ENCODE peak calls at places on chromosomes 11 and 22, in seven cellular contexts. H is EL, S is germinal center, M is nephron progenitor cell, Y is anterior cingulate cortex, L is T1000, O is testis. K is an unnamed sample.

GRCh38 chr11:123187670-123188507 is 7.2 kb downstream of the CLMP start:
- DNase-seq in H (peak; percentile 64), S (no peak), M (no peak), Y (no peak), L (no peak), O (no peak), K (no peak)

GRCh38 chr11:20221546-20221945 is 61.3 kb upstream of the DBX1 start:
- DNase-seq in H (no peak), S (no peak), M (no peak), Y (no peak), L (no peak), O (no peak), K (no peak)

GRCh38 chr11:76240143-76240505 is 33.8 kb upstream of the WNT11 start:
- DNase-seq in H (no peak), S (no peak), M (no peak), Y (no peak), L (no peak), O (no peak), K (no peak)

GRCh38 chr11:131633978-131634377 is 263.6 kb downstream of the NTM start:
- DNase-seq in H (no peak), S (no peak), M (no peak), Y (no peak), L (no peak), O (no peak), K (no peak)

GRCh38 chr22:46366801-46367706 is 31.5 kb downstream of the TRMU start:
- DNase-seq in H (no peak), S (no peak), M (no peak), Y (no peak), L (no peak), O (no peak), K (no peak)

GRCh38 chr11:61315260-61315659 is 17.6 kb downstream of the DDB1 start:
- DNase-seq in H (no peak), S (no peak), M (no peak), Y (no peak), L (no peak), O (no peak), K (no peak)

GRCh38 chr11:46099973-46100335 is 21.3 kb downstream of the PHF21A start:
- DNase-seq in H (peak; percentile 30), S (no peak), M (no peak), Y (no peak), L (no peak), O (no peak), K (no peak)

GRCh38 chr11:112156153-112156552 is 7.7 kb downstream of the IL18 start:
- DNase-seq in H (no peak), S (no peak), M (no peak), Y (no peak), L (no peak), O (no peak), K (no peak)

GRCh38 chr22:18998998-18999397 is 62.9 kb upstream of the PRODH start:
- DNase-seq in H (no peak), S (no peak), M (peak; percentile 52), Y (no peak), L (no peak), O (no peak), K (no peak)

GRCh38 chr22:47038206-47038835 is 275.9 kb downstream of the TBC1D22A start:
- DNase-seq in H (no peak), S (no peak), M (no peak), Y (no peak), L (no peak), O (no peak), K (no peak)

GRCh38 chr22:28029201-28029948 is 110.3 kb upstream of the PITPNB start:
- DNase-seq in H (peak; percentile 76), S (no peak), M (peak; percentile 49), Y (no peak), L (no peak), O (peak; percentile 7), K (peak; percentile 91)

GRCh38 chr11:772429-773390 is 4.6 kb downstream of the GATD1 start:
- DNase-seq in H (no peak), S (no peak), M (no peak), Y (peak; percentile 83), L (no peak), O (peak; percentile 67), K (peak; percentile 38)

GRCh38 chr22:46526484-46526839 is 11.0 kb downstream of the CELSR1 start:
- DNase-seq in H (no peak), S (no peak), M (no peak), Y (no peak), L (no peak), O (no peak), K (no peak)

GRCh38 chr11:11532574-11532973 is 89.2 kb downstream of the GALNT18 start:
- DNase-seq in H (no peak), S (no peak), M (no peak), Y (no peak), L (no peak), O (no peak), K (no peak)

GRCh38 chr11:126440792-126441514 is 85.5 kb downstream of the ST3GAL4 start:
- DNase-seq in H (peak; percentile 69), S (peak; percentile 83), M (peak; percentile 92), Y (peak; percentile 82), L (peak; percentile 39), O (peak; percentile 92), K (peak; percentile 80)

GRCh38 chr11:11313426-11313825 is 39.6 kb downstream of the CSNK2A3 start:
- DNase-seq in H (no peak), S (no peak), M (no peak), Y (no peak), L (no peak), O (no peak), K (peak; percentile 41)

GRCh38 chr11:82930734-82931133 is 29.2 kb downstream of the DDIAS start:
- DNase-seq in H (no peak), S (no peak), M (no peak), Y (no peak), L (no peak), O (no peak), K (no peak)

GRCh38 chr11:26227311-26227710 is 104.6 kb upstream of the ANO3 start:
- DNase-seq in H (peak; percentile 69), S (peak; percentile 26), M (no peak), Y (no peak), L (no peak), O (no peak), K (no peak)

GRCh38 chr11:115207916-115208315 is 296.3 kb downstream of the CADM1 start:
- DNase-seq in H (no peak), S (no peak), M (no peak), Y (no peak), L (no peak), O (no peak), K (no peak)

GRCh38 chr11:17827006-17827405 is 92.4 kb downstream of the KCNC1 start:
- DNase-seq in H (no peak), S (no peak), M (no peak), Y (no peak), L (no peak), O (no peak), K (no peak)

GRCh38 chr11:120652705-120653335 is 141.3 kb downstream of the GRIK4 start:
- DNase-seq in H (peak; percentile 7), S (no peak), M (no peak), Y (no peak), L (no peak), O (no peak), K (no peak)

GRCh38 chr11:23563591-23563990 is 703.3 kb upstream of the CCDC179 start:
- DNase-seq in H (no peak), S (no peak), M (no peak), Y (no peak), L (no peak), O (no peak), K (no peak)

GRCh38 chr11:67996622-67997459 is 7.1 kb downstream of the UNC93B1 start:
- DNase-seq in H (peak; percentile 37), S (peak; percentile 24), M (peak; percentile 80), Y (no peak), L (no peak), O (peak; percentile 71), K (peak; percentile 68)

GRCh38 chr11:15826826-15827225 is 529.5 kb downstream of the SOX6 start:
- DNase-seq in H (peak; percentile 35), S (peak; percentile 14), M (peak; percentile 83), Y (no peak), L (no peak), O (peak; percentile 63), K (no peak)

GRCh38 chr11:134261626-134262488 is 8.5 kb downstream of the ACAD8 start:
- DNase-seq in H (no peak), S (peak; percentile 36), M (peak; percentile 35), Y (no peak), L (no peak), O (peak; percentile 36), K (no peak)

GRCh38 chr11:23181022-23181807 is 320.9 kb upstream of the CCDC179 start:
- DNase-seq in H (no peak), S (no peak), M (no peak), Y (no peak), L (no peak), O (no peak), K (no peak)

GRCh38 chr11:1022908-1023810 is 13.4 kb downstream of the MUC6 start:
- DNase-seq in H (no peak), S (no peak), M (no peak), Y (no peak), L (no peak), O (no peak), K (no peak)

GRCh38 chr11:32895471-32895870 is 2.9 kb downstream of the QSER1 start:
- DNase-seq in H (no peak), S (no peak), M (no peak), Y (no peak), L (no peak), O (no peak), K (no peak)

GRCh38 chr22:33380789-33381530 is 322.8 kb upstream of the SYN3 start:
- DNase-seq in H (peak; percentile 14), S (no peak), M (no peak), Y (no peak), L (peak; percentile 27), O (no peak), K (no peak)

GRCh38 chr11:64802370-64803162 is 448 bp downstream of the MAP4K2 start:
- DNase-seq in H (no peak), S (peak; percentile 63), M (no peak), Y (peak; percentile 52), L (no peak), O (peak; percentile 33), K (no peak)

GRCh38 chr11:83241291-83241946 is 44.7 kb downstream of the CCDC90B start:
- DNase-seq in H (peak; percentile 75), S (peak; percentile 20), M (peak; percentile 48), Y (no peak), L (no peak), O (peak; percentile 80), K (peak; percentile 71)

GRCh38 chr22:45731798-45732495 is 60.3 kb downstream of the ATXN10 start:
- DNase-seq in H (peak; percentile 19), S (peak; percentile 21), M (no peak), Y (no peak), L (no peak), O (no peak), K (no peak)

GRCh38 chr11:125280646-125281045 is 116.1 kb downstream of the PKNOX2 start:
- DNase-seq in H (no peak), S (no peak), M (no peak), Y (no peak), L (no peak), O (no peak), K (no peak)

GRCh38 chr22:31952459-31952858 is 8.1 kb downstream of the YWHAH start:
- DNase-seq in H (peak; percentile 86), S (no peak), M (no peak), Y (no peak), L (no peak), O (no peak), K (peak; percentile 37)

GRCh38 chr11:116309446-116309845 is 463.3 kb downstream of the BUD13 start:
- DNase-seq in H (no peak), S (no peak), M (no peak), Y (no peak), L (no peak), O (no peak), K (no peak)

GRCh38 chr11:128961645-128962044 is 19.0 kb upstream of the TP53AIP1 start:
- DNase-seq in H (no peak), S (no peak), M (no peak), Y (no peak), L (no peak), O (no peak), K (no peak)

K was measured in body of pancreas.